ENCODE peak calls at places on chromosomes 13 and 19, in ten cellular contexts. N, K, L, M, R, T, V, Y, G and C are unnamed samples.

GRCh38 chr13:84430015-84430414 is 547.7 kb upstream of the SLITRK1 start:
- DNase-seq in N (no peak), K (no peak), L (no peak), M (no peak), R (no peak), T (no peak), V (no peak), Y (no peak), G (no peak), C (no peak)

GRCh38 chr13:36323951-36324566 is 22.1 kb downstream of the SPART start:
- DNase-seq in N (no peak), K (no peak), L (no peak), M (no peak), R (no peak), T (peak), V (no peak), Y (no peak), G (no peak), C (no peak)

GRCh38 chr13:24076124-24076523 is 84.4 kb upstream of the SPATA13 start:
- DNase-seq in N (peak), K (no peak), L (peak), M (no peak), R (peak), T (peak), V (no peak), Y (no peak), G (no peak), C (no peak)

GRCh38 chr13:68927387-68928026 is 1180.1 kb upstream of the ATXN8OS start:
- DNase-seq in N (peak), K (no peak), L (no peak), M (no peak), R (no peak), T (peak), V (no peak), Y (no peak), G (peak), C (no peak)

GRCh38 chr13:47678201-47678963 is 322.7 kb downstream of the SUCLA2 start:
- DNase-seq in N (no peak), K (no peak), L (no peak), M (no peak), R (no peak), T (no peak), V (no peak), Y (no peak), G (no peak), C (no peak)

GRCh38 chr13:101305981-101306411 is 110.3 kb downstream of the NALCN start:
- DNase-seq in N (no peak), K (no peak), L (no peak), M (no peak), R (no peak), T (no peak), V (no peak), Y (no peak), G (no peak), C (no peak)

GRCh38 chr13:21683034-21683733 is 12.3 kb downstream of the FGF9 start:
- DNase-seq in N (no peak), K (no peak), L (no peak), M (no peak), R (no peak), T (no peak), V (no peak), Y (no peak), G (no peak), C (no peak)

GRCh38 chr13:79282976-79283375 is 123.1 kb downstream of the RBM26 start:
- DNase-seq in N (no peak), K (no peak), L (no peak), M (no peak), R (no peak), T (peak), V (no peak), Y (no peak), G (no peak), C (no peak)

GRCh38 chr13:73339086-73339485 is 280.3 kb downstream of the KLF5 start:
- DNase-seq in N (no peak), K (no peak), L (no peak), M (no peak), R (no peak), T (no peak), V (no peak), Y (no peak), G (no peak), C (no peak)

GRCh38 chr13:77650409-77650808 is 47.1 kb upstream of the SLAIN1 start:
- DNase-seq in N (no peak), K (no peak), L (no peak), M (no peak), R (no peak), T (no peak), V (no peak), Y (no peak), G (no peak), C (no peak)

GRCh38 chr13:108859202-108860012 is 230.0 kb downstream of the MYO16 start:
- DNase-seq in N (no peak), K (no peak), L (no peak), M (no peak), R (no peak), T (peak), V (no peak), Y (no peak), G (no peak), C (no peak)

GRCh38 chr19:18419699-18420460 is 682 bp downstream of the SSBP4 start:
- DNase-seq in N (peak), K (peak), L (peak), M (no peak), R (no peak), T (no peak), V (no peak), Y (peak), G (peak), C (no peak)

GRCh38 chr19:16737909-16738308 is 18.3 kb downstream of the NWD1 start:
- DNase-seq in N (no peak), K (no peak), L (no peak), M (no peak), R (no peak), T (no peak), V (no peak), Y (no peak), G (no peak), C (no peak)

GRCh38 chr13:73900591-73900990 is 233.6 kb downstream of the KLF12 start:
- DNase-seq in N (no peak), K (no peak), L (no peak), M (no peak), R (no peak), T (no peak), V (no peak), Y (no peak), G (no peak), C (no peak)

GRCh38 chr13:21695536-21695935 is 24.7 kb downstream of the FGF9 start:
- DNase-seq in N (no peak), K (no peak), L (no peak), M (no peak), R (no peak), T (no peak), V (no peak), Y (no peak), G (no peak), C (no peak)

GRCh38 chr19:2315818-2316353 is 7.9 kb upstream of the LINGO3 start:
- DNase-seq in N (peak), K (peak), L (peak), M (no peak), R (peak), T (peak), V (peak), Y (no peak), G (peak), C (peak)

GRCh38 chr19:32673573-32673972 is 1.4 kb downstream of the ANKRD27 start:
- DNase-seq in N (no peak), K (no peak), L (no peak), M (no peak), R (peak), T (no peak), V (no peak), Y (no peak), G (no peak), C (no peak)

GRCh38 chr19:19443902-19444693 is 38.6 kb downstream of the GATAD2A start:
- DNase-seq in N (no peak), K (no peak), L (no peak), M (no peak), R (no peak), T (no peak), V (no peak), Y (no peak), G (no peak), C (no peak)

GRCh38 chr13:31044658-31045620 is 112.5 kb downstream of the TEX26 start:
- DNase-seq in N (no peak), K (no peak), L (peak), M (no peak), R (no peak), T (no peak), V (no peak), Y (no peak), G (no peak), C (peak)

GRCh38 chr19:31675187-31675913 is 326.1 kb upstream of the TSHZ3 start:
- DNase-seq in N (no peak), K (no peak), L (no peak), M (no peak), R (no peak), T (no peak), V (no peak), Y (no peak), G (no peak), C (no peak)

GRCh38 chr13:90272356-90272755 is 1075.1 kb upstream of the MIR17HG start:
- DNase-seq in N (no peak), K (no peak), L (no peak), M (no peak), R (no peak), T (no peak), V (no peak), Y (no peak), G (no peak), C (no peak)

GRCh38 chr19:16361926-16362325 is 37.3 kb downstream of the KLF2 start:
- DNase-seq in N (no peak), K (no peak), L (no peak), M (no peak), R (no peak), T (no peak), V (no peak), Y (no peak), G (no peak), C (no peak)

GRCh38 chr13:27551563-27551962 is 68.8 kb downstream of the LNX2 start:
- DNase-seq in N (no peak), K (no peak), L (no peak), M (no peak), R (no peak), T (no peak), V (no peak), Y (no peak), G (no peak), C (no peak)

GRCh38 chr13:66218583-66218982 is 1011.6 kb downstream of the PCDH9 start:
- DNase-seq in N (no peak), K (no peak), L (no peak), M (no peak), R (no peak), T (no peak), V (no peak), Y (no peak), G (no peak), C (no peak)

GRCh38 chr19:1434577-1435060 is 3.6 kb upstream of the RPS15 start:
- DNase-seq in N (no peak), K (no peak), L (no peak), M (no peak), R (no peak), T (no peak), V (no peak), Y (peak), G (no peak), C (no peak)

GRCh38 chr19:1445932-1446712 is 3.8 kb upstream of the APC2 start:
- DNase-seq in N (no peak), K (peak), L (no peak), M (no peak), R (peak), T (peak), V (no peak), Y (no peak), G (peak), C (no peak)

GRCh38 chr19:16542894-16543498 is 759 bp upstream of the CHERP start:
- DNase-seq in N (no peak), K (no peak), L (no peak), M (no peak), R (no peak), T (no peak), V (no peak), Y (no peak), G (peak), C (no peak)

GRCh38 chr19:46955114-46955812 is 64.4 kb upstream of the NPAS1 start:
- DNase-seq in N (no peak), K (no peak), L (no peak), M (no peak), R (no peak), T (no peak), V (no peak), Y (no peak), G (peak), C (no peak)

GRCh38 chr19:21698215-21698614 is 69.2 kb downstream of the ZNF100 start:
- DNase-seq in N (no peak), K (no peak), L (no peak), M (no peak), R (no peak), T (no peak), V (no peak), Y (no peak), G (peak), C (no peak)

GRCh38 chr19:6227941-6228325 is 51.8 kb downstream of the MLLT1 start:
- DNase-seq in N (no peak), K (peak), L (no peak), M (no peak), R (peak), T (no peak), V (no peak), Y (no peak), G (no peak), C (no peak)

GRCh38 chr13:52599037-52599852 is 43.0 kb upstream of the HNRNPA1L2 start:
- DNase-seq in N (no peak), K (no peak), L (no peak), M (peak), R (no peak), T (no peak), V (no peak), Y (no peak), G (no peak), C (no peak)

GRCh38 chr19:7265963-7266362 is 28.3 kb downstream of the INSR start:
- DNase-seq in N (peak), K (no peak), L (no peak), M (no peak), R (peak), T (no peak), V (no peak), Y (peak), G (no peak), C (no peak)

GRCh38 chr19:11756965-11757364 is 9.8 kb upstream of the ZNF441 start:
- DNase-seq in N (no peak), K (no peak), L (no peak), M (no peak), R (no peak), T (no peak), V (no peak), Y (no peak), G (no peak), C (no peak)

GRCh38 chr19:43450545-43450997 is 14.8 kb downstream of the LYPD3 start:
- DNase-seq in N (no peak), K (no peak), L (no peak), M (no peak), R (no peak), T (no peak), V (no peak), Y (no peak), G (no peak), C (no peak)

GRCh38 chr19:5831152-5831551 is 8.3 kb downstream of the FUT6 start:
- DNase-seq in N (no peak), K (no peak), L (no peak), M (no peak), R (no peak), T (no peak), V (no peak), Y (no peak), G (no peak), C (no peak)

GRCh38 chr13:35961461-35962220 is 169.5 kb downstream of the DCLK1 start:
- DNase-seq in N (no peak), K (no peak), L (no peak), M (no peak), R (no peak), T (no peak), V (no peak), Y (no peak), G (no peak), C (no peak)

GRCh38 chr13:101487046-101487830 is 34.8 kb downstream of the ITGBL1 start:
- DNase-seq in N (no peak), K (no peak), L (no peak), M (no peak), R (no peak), T (no peak), V (no peak), Y (no peak), G (no peak), C (no peak)

GRCh38 chr19:40613669-40614594 is 12.8 kb downstream of the LTBP4 start:
- DNase-seq in N (peak), K (peak), L (peak), M (peak), R (peak), T (peak), V (peak), Y (peak), G (peak), C (peak)
- TF ChIP-seq POLR2A in N (peak), K (no peak), L (peak), M (no peak), R (no peak), T (no peak), V (no peak), Y (peak), G (peak), C (no peak)

DNA sequence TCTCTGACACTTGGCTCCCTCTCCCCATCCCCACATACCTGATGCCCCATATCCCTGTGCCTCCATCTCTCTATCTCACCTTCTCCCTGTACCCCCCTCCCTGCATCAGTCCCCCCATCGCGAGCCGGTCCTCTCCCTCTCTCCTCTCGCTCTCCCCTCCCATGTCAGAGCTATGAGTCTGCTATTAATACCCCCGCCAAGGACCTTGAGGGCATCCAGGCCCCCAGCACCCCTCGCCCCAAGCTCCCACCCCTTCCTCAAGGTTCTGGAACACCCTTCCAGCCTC is 1.6 kb downstream of the GRIN2D start:
- DNase-seq in N (no peak), K (no peak), L (no peak), M (no peak), R (no peak), T (no peak), V (no peak), Y (no peak), G (no peak), C (no peak)
- H3K4me3 ChIP-seq in N (no peak), K (no peak), L (no peak), M (no peak), R (no peak), T (no peak), V (no peak), Y (no peak), G (no peak), C (no peak)

GRCh38 chr13:99227909-99228688 is 27.4 kb downstream of the UBAC2 start:
- DNase-seq in N (no peak), K (no peak), L (no peak), M (no peak), R (no peak), T (no peak), V (no peak), Y (no peak), G (no peak), C (no peak)
- TF ChIP-seq POLR2A in N (no peak), K (no peak), L (no peak), M (no peak), R (no peak), T (no peak), V (no peak), Y (no peak), G (no peak), C (no peak)

GRCh38 chr13:106176103-106176502 is 359.4 kb downstream of the EFNB2 start:
- DNase-seq in N (no peak), K (no peak), L (no peak), M (no peak), R (no peak), T (no peak), V (no peak), Y (no peak), G (no peak), C (no peak)
- H3K4me3 ChIP-seq in N (no peak), K (no peak), L (no peak), M (no peak), R (no peak), T (no peak), V (no peak), Y (no peak), G (no peak), C (no peak)

DNA sequence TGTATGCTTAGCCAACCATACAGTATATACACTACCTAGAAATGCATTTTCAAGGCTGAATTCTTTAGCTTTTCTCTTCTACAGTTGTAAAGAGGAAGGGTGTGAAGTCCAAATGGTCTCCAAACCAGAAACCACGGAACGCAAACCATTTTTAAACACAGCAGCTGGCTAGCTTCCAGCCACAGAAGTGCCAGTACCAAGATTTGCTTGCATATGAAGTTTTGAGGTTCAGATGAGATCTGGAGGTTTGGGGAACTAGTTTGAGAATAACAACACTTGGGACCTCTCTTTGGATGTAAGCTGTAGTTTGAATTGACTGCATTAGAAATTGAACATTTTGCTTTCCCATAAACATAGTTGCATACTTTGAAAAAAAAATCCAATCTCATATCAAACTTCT is 1243.5 kb downstream of the EFNB2 start:
- DNase-seq in N (no peak), K (no peak), L (no peak), M (no peak), R (no peak), T (no peak), V (no peak), Y (no peak), G (no peak), C (no peak)
- TF ChIP-seq POLR2A in N (no peak), K (no peak), L (no peak), M (no peak), R (no peak), T (no peak), V (no peak), Y (no peak), G (no peak), C (no peak)

GRCh38 chr13:111927181-111927540 is 139.8 kb upstream of the SOX1 start:
- DNase-seq in N (no peak), K (no peak), L (no peak), M (no peak), R (no peak), T (no peak), V (no peak), Y (no peak), G (no peak), C (peak)

GRCh38 chr13:111925146-111925875 is 141.6 kb upstream of the SOX1 start:
- DNase-seq in N (no peak), K (no peak), L (no peak), M (no peak), R (no peak), T (no peak), V (no peak), Y (no peak), G (no peak), C (peak)

GRCh38 chr13:111929036-111929616 is 137.8 kb upstream of the SOX1 start:
- DNase-seq in N (no peak), K (no peak), L (no peak), M (no peak), R (no peak), T (no peak), V (no peak), Y (no peak), G (no peak), C (no peak)

GRCh38 chr13:111924676-111925075 is 142.3 kb upstream of the SOX1 start:
- DNase-seq in N (no peak), K (no peak), L (no peak), M (no peak), R (no peak), T (no peak), V (no peak), Y (no peak), G (no peak), C (no peak)

DNA sequence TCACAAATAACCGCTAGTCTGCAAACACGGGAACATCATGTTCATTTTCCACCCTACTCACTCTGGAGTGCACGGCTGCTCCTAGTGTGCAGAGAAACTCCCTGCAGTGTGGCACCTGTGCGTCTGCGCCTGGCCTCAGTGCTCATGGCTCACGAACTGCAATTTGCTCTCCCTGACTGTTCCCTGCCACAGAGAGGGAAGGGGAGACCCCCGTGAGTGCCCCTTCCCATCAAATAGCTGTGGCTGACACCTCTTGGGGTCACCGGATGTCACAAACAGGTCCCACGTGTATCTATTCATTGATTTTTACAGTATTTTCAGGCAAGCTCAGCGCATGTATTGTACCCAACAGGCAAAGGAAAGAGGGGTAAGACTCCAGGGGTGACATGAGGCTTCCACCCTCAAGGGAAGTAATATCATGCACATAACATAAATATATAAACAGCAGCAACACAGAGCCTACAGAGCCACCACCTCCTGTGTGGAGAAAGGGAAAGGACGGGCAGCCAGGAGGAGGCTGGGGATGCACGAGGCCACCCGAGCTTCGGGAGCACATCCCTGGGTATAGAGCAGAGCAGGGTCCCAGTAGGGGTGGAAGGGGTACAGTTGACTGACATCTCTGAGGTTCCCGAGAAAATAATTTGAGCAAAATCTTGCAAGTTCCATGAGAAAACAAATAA is 140.3 kb upstream of the SOX1 start:
- DNase-seq in N (no peak), K (no peak), L (no peak), M (no peak), R (no peak), T (no peak), V (no peak), Y (no peak), G (no peak), C (peak)
- H3K4me3 ChIP-seq in N (no peak), K (no peak), L (no peak), M (no peak), R (no peak), T (no peak), V (no peak), Y (no peak), G (no peak), C (no peak)

GRCh38 chr13:43608400-43609137 is 178.2 kb downstream of the ENOX1 start:
- DNase-seq in N (no peak), K (peak), L (no peak), M (no peak), R (no peak), T (no peak), V (no peak), Y (no peak), G (no peak), C (no peak)

GRCh38 chr13:43614063-43614462 is 172.7 kb downstream of the ENOX1 start:
- DNase-seq in N (no peak), K (no peak), L (no peak), M (no peak), R (no peak), T (no peak), V (no peak), Y (no peak), G (no peak), C (no peak)

GRCh38 chr13:43611631-43612416 is 174.9 kb downstream of the ENOX1 start:
- DNase-seq in N (no peak), K (no peak), L (no peak), M (no peak), R (no peak), T (no peak), V (no peak), Y (no peak), G (no peak), C (no peak)
- TF ChIP-seq POLR2A in N (no peak), K (no peak), L (no peak), M (no peak), R (no peak), T (no peak), V (no peak), Y (no peak), G (no peak), C (no peak)